ENCODE peak calls at places on chromosome 10, in seven cellular contexts. U is heart right ventricle, R is GM20000, S is Calu3, N is neural progenitor cell, X is foreskin keratinocyte, Q is EL. D is an unnamed sample.
A peak's percentile ranks its signal among the peaks of the same experiment; 100 is the strongest.

GRCh38 chr10:116134316-116134715 is 138.7 kb downstream of the GFRA1 start:
- DNase-seq in U (no peak), R (no peak), S (no peak), N (no peak), X (no peak), Q (no peak), D (no peak)

GRCh38 chr10:49512121-49512809 is 26.7 kb downstream of the ERCC6 start:
- DNase-seq in U (no peak), R (peak; percentile 25), S (peak; percentile 10), N (peak; percentile 55), X (peak; percentile 17), Q (peak; percentile 33), D (no peak)

GRCh38 chr10:100847440-100847839 is 65.3 kb upstream of the SLF2 start:
- DNase-seq in U (no peak), R (no peak), S (no peak), N (no peak), X (peak; percentile 67), Q (peak; percentile 33), D (no peak)

GRCh38 chr10:47165711-47166404 is 134.1 kb upstream of the GDF10 start:
- DNase-seq in U (peak; percentile 62), R (no peak), S (peak; percentile 42), N (no peak), X (peak; percentile 52), Q (peak; percentile 87), D (peak; percentile 17)

GRCh38 chr10:132036153-132036886 is 29.4 kb upstream of the JAKMIP3 start:
- DNase-seq in U (peak; percentile 37), R (no peak), S (no peak), N (peak; percentile 70), X (no peak), Q (peak; percentile 3), D (peak; percentile 40)

GRCh38 chr10:1209355-1209979 is 153.3 kb downstream of the WDR37 start:
- DNase-seq in U (no peak), R (no peak), S (no peak), N (no peak), X (no peak), Q (no peak), D (peak; percentile 8)

GRCh38 chr10:34444223-34445183 is 370.6 kb downstream of the PARD3 start:
- DNase-seq in U (no peak), R (no peak), S (no peak), N (no peak), X (peak; percentile 22), Q (no peak), D (no peak)

GRCh38 chr10:22978918-22979317 is 51.1 kb downstream of the ARMC3 start:
- DNase-seq in U (no peak), R (no peak), S (no peak), N (no peak), X (no peak), Q (no peak), D (no peak)

GRCh38 chr10:44393834-44394547 is 9.1 kb upstream of the CXCL12 start:
- DNase-seq in U (no peak), R (no peak), S (no peak), N (no peak), X (no peak), Q (no peak), D (no peak)

GRCh38 chr10:61845950-61846268 is 55.6 kb upstream of the ARID5B start:
- DNase-seq in U (no peak), R (no peak), S (no peak), N (no peak), X (no peak), Q (peak; percentile 33), D (no peak)

GRCh38 chr10:76126607-76127190 is 695.3 kb downstream of the LRMDA start:
- DNase-seq in U (no peak), R (no peak), S (no peak), N (no peak), X (peak; percentile 63), Q (no peak), D (no peak)

GRCh38 chr10:98410135-98410743 is 4.7 kb downstream of the PYROXD2 start:
- DNase-seq in U (no peak), R (no peak), S (no peak), N (no peak), X (no peak), Q (no peak), D (no peak)